ENCODE peak calls at places on chromosomes 11 and 22, in seven cellular contexts. J is ascending aorta; A is CD8-positive, alpha-beta T cell; V is lower lobe of right lung; U is colonic mucosa; O is stomach; D is heart left ventricle. L is an unnamed sample. For H3K4me1, the result is how much of the 10 kb centered on the place peaks cover.

GRCh38 chr11:96748639-96749370 is 359.0 kb downstream of the JRKL start:
- DNase-seq in O (no peak), V (no peak), D (no peak), A (no peak), U (no peak), J (no peak), L (no peak)

GRCh38 chr11:69907611-69908010 is 88.4 kb upstream of the FGF3 start:
- DNase-seq in U (no peak), J (no peak), A (no peak), O (no peak), D (no peak), V (peak), L (no peak)

GRCh38 chr22:48832592-48832991 is 995.1 kb downstream of the BRD1 start:
- DNase-seq in U (no peak), A (no peak), O (no peak), V (no peak), J (no peak), D (no peak), L (no peak)

GRCh38 chr11:75523811-75524401 is 1.8 kb downstream of the GDPD5 start:
- DNase-seq in D (no peak), U (no peak), A (no peak), J (no peak), V (no peak), O (no peak), L (no peak)

GRCh38 chr11:44128729-44129128 is 33.3 kb downstream of the EXT2 start:
- DNase-seq in U (no peak), A (no peak), O (no peak), V (no peak), J (no peak), D (no peak), L (no peak)

GRCh38 chr22:35540600-35541253 is at the start of gene RASD2:
- DNase-seq in U (peak), J (no peak), D (peak), V (no peak), A (no peak), O (no peak), L (peak)

GRCh38 chr11:127308291-127308690 is 307.7 kb upstream of the KIRREL3 start:
- DNase-seq in J (no peak), V (no peak), O (no peak), U (no peak), D (no peak), A (no peak), L (no peak)

GRCh38 chr11:34208266-34209135 is 103.1 kb downstream of the NAT10 start:
- DNase-seq in V (no peak), J (no peak), A (no peak), U (no peak), O (no peak), D (no peak), L (no peak)

GRCh38 chr11:3879967-3880542 is 24.6 kb downstream of the STIM1 start:
- DNase-seq in J (no peak), V (no peak), O (peak), D (no peak), U (peak), A (no peak), L (peak)

GRCh38 chr22:28029201-28029948 is 110.3 kb upstream of the PITPNB start:
- DNase-seq in A (no peak), D (peak), J (no peak), O (peak), V (peak), U (peak), L (no peak)

GRCh38 chr22:28051787-28052356 is 132.8 kb upstream of the PITPNB start:
- DNase-seq in V (no peak), D (peak), A (no peak), U (peak), J (no peak), O (peak), L (peak)

GRCh38 chr11:43116071-43116470 is 195.7 kb upstream of the API5 start:
- DNase-seq in A (no peak), U (no peak), O (no peak), D (no peak), J (no peak), V (no peak), L (no peak)

GRCh38 chr22:46626911-46627805 is 7.0 kb downstream of the GRAMD4 start:
- DNase-seq in J (no peak), V (no peak), O (no peak), D (no peak), A (no peak), U (no peak), L (peak)

GRCh38 chr11:17894929-17895658 is 117.8 kb downstream of the SERGEF start:
- DNase-seq in V (no peak), U (no peak), J (no peak), A (no peak), O (no peak), D (peak), L (no peak)

GRCh38 chr22:39240841-39241631 is 3.7 kb downstream of the PDGFB start:
- DNase-seq in J (no peak), U (peak), A (no peak), O (peak), D (peak), V (peak), L (peak)

GRCh38 chr11:120551191-120551590 is 39.6 kb downstream of the GRIK4 start:
- DNase-seq in J (no peak), O (no peak), A (no peak), D (no peak), U (no peak), V (no peak), L (no peak)

GRCh38 chr11:19905280-19905853 is 192.7 kb downstream of the NAV2 start:
- DNase-seq in V (no peak), A (no peak), D (no peak), O (no peak), U (no peak), J (no peak), L (peak)

GRCh38 chr11:11701070-11701469 is 79.3 kb upstream of the GALNT18 start:
- DNase-seq in J (no peak), D (peak), O (no peak), V (no peak), U (no peak), A (no peak), L (no peak)

GRCh38 chr11:1877211-1878133 is 14.2 kb downstream of the PRR33 start:
- DNase-seq in U (peak), V (peak), J (no peak), O (peak), D (peak), A (no peak), L (peak)

GRCh38 chr22:16958475-16958874 is 49.5 kb downstream of the GAB4 start:
- DNase-seq in A (no peak), J (no peak), V (no peak), D (no peak), U (no peak), O (no peak), L (no peak)

GRCh38 chr11:123431619-123432018 is 1.6 kb downstream of the GRAMD1B start:
- DNase-seq in V (no peak), A (no peak), D (no peak), O (no peak), J (no peak), U (no peak), L (no peak)

GRCh38 chr11:14015711-14016110 is 53.2 kb downstream of the SPON1 start:
- DNase-seq in A (no peak), J (no peak), O (no peak), U (no peak), D (no peak), V (no peak), L (peak)

GRCh38 chr22:21937821-21938070 is 14.9 kb downstream of the PPM1F start:
- DNase-seq in J (no peak), U (no peak), D (peak), A (no peak), O (no peak), V (no peak), L (no peak)

DNA sequence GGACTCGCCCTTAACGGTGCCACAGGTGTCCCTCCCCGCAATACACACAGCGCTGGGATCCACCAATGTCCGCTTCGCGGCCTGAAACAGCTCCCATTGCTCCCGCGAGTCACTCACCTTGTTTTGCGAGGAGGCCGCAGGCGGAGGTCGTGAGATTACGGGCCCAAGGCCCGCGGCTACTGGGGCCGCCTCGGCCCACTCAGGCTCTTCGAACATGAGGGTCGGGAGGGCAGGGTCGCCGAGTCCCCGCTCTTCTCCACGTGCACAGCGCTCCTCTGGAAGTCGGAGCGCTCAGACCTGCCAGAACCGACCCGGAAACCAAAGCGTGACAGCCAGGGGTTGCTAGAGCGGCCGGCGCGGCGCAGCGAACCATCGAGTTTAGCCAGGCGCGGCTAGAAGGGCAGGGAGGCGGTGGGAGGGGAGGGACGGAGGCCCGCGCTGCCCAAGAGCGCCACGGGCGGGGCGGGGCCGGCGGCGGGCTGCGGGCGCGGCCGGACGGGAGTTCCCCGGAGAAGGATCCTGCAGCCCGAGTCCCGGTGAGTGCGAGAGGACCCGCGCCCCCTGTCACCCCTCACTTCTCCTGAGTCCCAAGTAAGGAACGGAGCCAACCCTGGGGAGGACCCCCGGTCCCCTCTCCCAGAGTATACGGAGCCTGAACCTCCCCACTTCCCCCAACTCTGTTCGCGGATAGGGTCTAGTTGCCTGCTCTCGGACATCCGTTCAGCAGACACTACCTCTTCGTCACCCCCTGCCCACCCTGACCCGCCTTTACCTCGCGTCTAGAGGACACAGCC is at the start of the genes ILK and RRP8:
- DNase-seq in V (peak), O (peak), U (peak), A (peak), J (peak), D (peak), L (peak)
- H3K4me1 ChIP-seq in V (half or more), O (half or more), U (under half), A (half or more), J (under half), D (under half), L (under half)

GRCh38 chr11:46236918-46237247 is 40.6 kb upstream of the CREB3L1 start:
- DNase-seq in U (no peak), J (no peak), D (no peak), V (peak), A (no peak), O (no peak), L (no peak)

GRCh38 chr11:46239801-46240061 is 37.7 kb upstream of the CREB3L1 start:
- DNase-seq in A (no peak), D (no peak), O (no peak), U (no peak), V (no peak), J (no peak), L (no peak)

GRCh38 chr11:46238967-46239800 is 38.3 kb upstream of the CREB3L1 start:
- DNase-seq in U (peak), V (peak), D (peak), A (peak), O (peak), J (peak), L (peak)

GRCh38 chr11:46237248-46238077 is 40.0 kb upstream of the CREB3L1 start:
- DNase-seq in D (peak), A (no peak), O (peak), V (peak), U (peak), J (no peak), L (peak)

DNA sequence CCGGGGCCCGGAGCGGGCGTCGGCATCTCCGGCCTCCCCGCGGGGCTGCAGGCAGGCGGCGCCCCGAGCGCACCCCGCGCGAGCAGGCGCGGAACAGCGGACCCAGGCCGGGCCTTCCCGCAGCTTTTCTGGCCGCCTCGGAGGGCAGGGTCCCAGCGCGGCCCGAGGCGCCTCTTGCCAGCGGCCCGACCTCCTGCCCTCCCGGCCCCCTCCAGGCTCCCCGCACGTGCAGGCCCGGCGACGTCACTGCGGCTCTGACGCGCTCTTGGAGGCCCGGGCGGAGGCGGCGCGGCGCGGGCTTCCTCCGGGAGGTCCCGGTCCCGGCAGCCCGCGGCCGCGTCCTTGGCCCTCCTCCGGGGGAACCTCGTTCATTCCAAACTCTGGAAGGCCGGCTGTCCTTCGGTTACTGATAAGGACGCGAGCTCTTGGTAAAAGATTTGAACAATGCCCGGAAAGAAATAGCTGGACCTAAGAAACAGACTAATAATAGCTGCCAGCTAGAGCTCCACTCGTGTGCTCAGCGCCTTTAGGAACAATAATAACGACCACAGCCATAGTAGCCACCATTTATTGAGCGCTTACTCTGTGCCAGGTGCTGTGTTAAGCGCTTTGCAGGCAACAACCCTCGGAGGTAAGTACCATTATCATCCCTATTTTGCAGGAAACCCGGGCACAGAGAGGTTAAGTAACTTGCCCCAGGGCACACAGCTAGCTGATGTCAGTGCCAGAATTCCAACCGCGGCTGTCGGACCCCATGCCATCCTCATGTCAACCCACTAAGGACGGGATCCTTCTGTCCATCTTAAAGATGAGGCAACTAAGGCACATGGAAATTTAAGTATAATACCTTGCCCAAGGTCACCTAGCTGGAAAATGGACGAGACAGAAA is 39.1 kb upstream of the CREB3L1 start:
- DNase-seq in O (peak), D (peak), A (no peak), V (peak), U (peak), J (no peak), L (peak)
- TF ChIP-seq CTCF in O (no peak), D (no peak), A (no peak), V (no peak), U (no peak), J (no peak), L (no peak)

DNA sequence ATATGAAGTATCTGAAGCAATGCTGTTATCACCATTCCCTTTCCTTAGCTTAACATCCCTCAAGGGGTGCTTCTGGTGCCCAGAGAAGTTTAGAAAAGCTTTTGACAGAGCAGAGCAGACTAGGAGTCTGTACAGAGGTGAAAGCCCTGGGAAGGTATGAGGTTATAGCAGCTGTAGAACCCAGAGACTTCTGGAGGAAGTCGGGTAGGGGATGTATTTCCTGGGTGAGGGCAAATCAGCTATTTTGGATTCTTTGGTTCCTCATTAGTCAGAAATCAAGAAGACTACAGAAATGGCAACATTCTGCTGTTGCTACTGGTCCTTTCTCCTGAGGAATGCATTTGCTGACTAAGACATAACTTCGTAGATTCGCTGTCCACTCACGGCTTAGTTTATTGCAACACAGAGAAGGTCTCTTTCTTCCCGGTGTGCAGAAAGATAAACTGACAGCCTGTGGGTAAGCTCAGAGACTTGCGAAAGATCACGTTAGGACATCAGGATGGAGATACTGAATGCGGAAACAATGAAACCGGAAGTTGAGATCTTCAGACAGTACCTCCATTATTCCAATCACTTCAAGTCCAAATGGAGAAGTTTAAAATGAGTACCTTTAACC is 25.3 kb upstream of the SESN3 start:
- DNase-seq in O (no peak), J (no peak), D (no peak), U (no peak), V (no peak), A (no peak), L (peak)
- H3K4me1 ChIP-seq in O (under half), J (under half), D (under half), U (under half), V (under half), A (under half), L (under half)

DNA sequence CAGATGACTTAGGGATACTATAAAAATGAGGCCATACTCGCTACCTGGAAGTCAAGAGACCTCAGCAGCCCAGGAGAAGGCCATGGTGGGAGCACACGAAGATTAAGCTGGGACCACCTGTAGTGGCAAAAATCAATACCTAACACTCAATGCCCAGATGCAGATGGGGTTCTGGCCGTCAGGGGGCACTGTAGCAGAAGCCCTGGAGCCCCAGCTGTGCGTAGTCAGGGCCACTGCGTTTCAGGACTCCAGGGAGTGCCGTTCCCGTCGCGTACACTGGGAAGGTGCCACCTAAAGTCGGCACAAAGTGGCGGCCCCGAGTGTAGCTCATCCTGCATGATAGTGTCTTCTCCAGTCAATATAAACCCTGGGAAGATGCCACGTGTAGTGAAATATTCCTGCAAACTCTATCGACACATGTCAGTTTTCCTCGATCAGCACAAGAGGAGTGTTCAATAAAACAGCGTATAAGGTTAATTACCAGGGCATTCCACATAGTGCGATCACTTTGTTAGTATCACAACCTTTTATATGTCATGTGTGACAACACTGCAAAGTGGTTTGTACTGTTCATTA is 123.7 kb upstream of the NTM start:
- DNase-seq in J (no peak), A (no peak), U (peak), V (peak), O (peak), D (no peak), L (peak)
- TF ChIP-seq CTCF in J (no peak), A (no peak), U (peak), V (peak), O (no peak), D (peak), L (peak)

GRCh38 chr11:65777821-65778361 is 2.9 kb downstream of the AP5B1 start:
- DNase-seq in D (no peak), O (peak), U (peak), A (no peak), V (no peak), J (no peak), L (peak)

GRCh38 chr11:65776196-65776595 is 4.6 kb downstream of the AP5B1 start:
- DNase-seq in A (no peak), U (no peak), O (peak), D (no peak), J (no peak), V (peak), L (peak)

GRCh38 chr11:65778431-65778900 is 2.3 kb downstream of the AP5B1 start:
- DNase-seq in V (no peak), D (no peak), A (no peak), U (peak), O (peak), J (no peak), L (no peak)

GRCh38 chr11:65776710-65777141 is 4.0 kb downstream of the AP5B1 start:
- DNase-seq in A (no peak), J (no peak), U (no peak), D (no peak), O (peak), V (no peak), L (peak)

DNA sequence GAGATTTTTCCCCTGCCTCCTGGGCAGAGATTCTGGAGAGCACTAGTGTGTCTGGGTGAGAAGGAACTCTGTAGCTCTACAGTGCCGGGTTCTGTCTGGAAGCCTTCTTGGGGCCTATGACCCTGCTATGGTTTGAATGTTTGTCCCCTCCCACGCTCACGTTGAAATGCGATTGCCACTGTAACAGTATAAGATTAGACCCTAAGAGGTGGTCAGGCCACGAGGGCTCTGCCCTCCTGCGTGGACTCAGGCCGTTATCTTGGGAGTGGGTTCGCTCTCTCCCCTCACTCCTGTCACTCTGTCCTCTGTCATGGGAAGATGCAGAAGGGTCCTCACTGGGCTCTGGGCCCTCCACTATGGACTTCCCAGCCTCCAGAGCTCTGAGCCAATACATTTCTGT is 3.5 kb downstream of the AP5B1 start:
- DNase-seq in A (no peak), U (peak), O (peak), J (no peak), V (no peak), D (no peak), L (peak)
- H3K4me1 ChIP-seq in A (under half), U (under half), O (under half), J (under half), V (half or more), D (under half), L (under half)

DNA sequence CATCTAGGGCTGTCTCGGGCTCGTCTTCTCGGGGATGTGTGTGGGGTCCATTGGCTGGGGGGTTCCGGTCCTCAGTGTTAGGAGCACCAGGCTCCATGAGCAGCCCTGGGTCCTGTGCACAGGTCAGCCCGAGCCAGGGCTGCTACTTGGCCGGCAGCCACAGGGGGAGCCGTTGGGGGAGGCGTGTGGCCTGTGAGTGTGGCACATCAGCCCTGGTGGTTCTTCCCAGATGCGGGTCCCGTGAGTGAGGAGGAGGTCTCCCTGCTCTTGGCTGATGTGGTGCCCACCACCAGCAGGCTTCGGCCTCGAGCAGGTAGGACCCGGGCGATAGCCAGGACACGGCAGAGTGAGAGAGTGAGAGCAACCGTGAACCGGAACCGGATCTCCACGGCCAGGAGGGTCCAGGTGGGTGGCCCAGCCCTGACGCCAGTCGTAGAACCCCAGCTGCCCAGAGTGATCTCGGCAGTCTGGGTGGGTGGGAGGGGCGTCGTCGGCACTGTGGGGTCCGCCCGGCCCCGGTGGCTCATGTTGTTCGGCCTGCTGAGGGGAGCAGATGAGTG is 18.5 kb downstream of the IRF7 start:
- DNase-seq in U (no peak), J (no peak), D (no peak), A (no peak), O (no peak), V (no peak), L (peak)
- TF ChIP-seq CTCF in U (no peak), J (no peak), D (no peak), A (no peak), O (no peak), V (no peak), L (peak)

GRCh38 chr22:30423959-30424380 is 1.6 kb upstream of the MTFP1 start:
- DNase-seq in V (peak), U (peak), O (peak), D (peak), J (peak), A (peak), L (peak)
- H3K4me1 ChIP-seq in V (half or more), U (under half), O (half or more), D (under half), J (under half), A (under half), L (under half)